ENCODE peak calls at places on chromosome 21, in eight cellular contexts. U is left kidney; F is GM12891; R is NCI-H460; Q is ELR; N is activated effector memory CD4-positive, alpha-beta T cell treated with anti-CD3 and anti-CD28 coated beads, Interleukin-2, amount 50 U/mL, for 16 hours; B is G401; H is RWPE1. L is an unnamed sample.

GRCh38 chr21:26969971-26970725 is 3.3 kb upstream of the ADAMTS5 start:
- DNase-seq in U (no peak), F (no peak), R (no peak), Q (peak; percentile 36), N (no peak), B (no peak), H (no peak), L (no peak)

GRCh38 chr21:45474323-45474950 is 67.8 kb downstream of the SLC19A1 start:
- DNase-seq in U (no peak), F (no peak), R (no peak), Q (peak; percentile 10), N (no peak), B (no peak), H (no peak), L (no peak)

GRCh38 chr21:25938673-25939395 is 204.1 kb downstream of the GABPA start:
- DNase-seq in U (no peak), F (no peak), R (no peak), Q (no peak), N (no peak), B (peak; percentile 66), H (no peak), L (no peak)

GRCh38 chr21:19731251-19731650 is 1267.0 kb upstream of the NCAM2 start:
- DNase-seq in U (no peak), F (no peak), R (peak; percentile 38), Q (no peak), N (no peak), B (no peak), H (no peak), L (no peak)

GRCh38 chr21:43768868-43769167 is 7.3 kb downstream of the CSTB start:
- DNase-seq in U (no peak), F (no peak), R (no peak), Q (no peak), N (no peak), B (peak; percentile 75), H (no peak), L (no peak)

GRCh38 chr21:39224930-39225329 is 41.7 kb upstream of the PSMG1 start:
- DNase-seq in U (no peak), F (no peak), R (no peak), Q (no peak), N (no peak), B (no peak), H (no peak), L (no peak)

GRCh38 chr21:44618909-44619308 is 7.0 kb downstream of the KRTAP10-8 start:
- DNase-seq in U (no peak), F (no peak), R (no peak), Q (no peak), N (peak; percentile 86), B (no peak), H (no peak), L (peak; percentile 22)

GRCh38 chr21:41926068-41926806 is 27.6 kb downstream of the C2CD2 start:
- DNase-seq in U (peak; percentile 58), F (no peak), R (no peak), Q (peak; percentile 37), N (peak; percentile 65), B (peak; percentile 4), H (peak; percentile 65), L (no peak)

GRCh38 chr21:21813934-21814333 is 815.7 kb downstream of the NCAM2 start:
- DNase-seq in U (no peak), F (no peak), R (no peak), Q (no peak), N (no peak), B (no peak), H (no peak), L (no peak)

GRCh38 chr21:30340714-30341573 is 3.5 kb upstream of the KRTAP27-1 start:
- DNase-seq in U (peak; percentile 74), F (peak; percentile 1), R (peak; percentile 32), Q (peak; percentile 23), N (peak; percentile 71), B (peak; percentile 8), H (peak; percentile 56), L (peak; percentile 4)

GRCh38 chr21:46099476-46099875 is 1.6 kb downstream of the COL6A2 start:
- DNase-seq in U (peak; percentile 45), F (peak; percentile 10), R (no peak), Q (peak; percentile 54), N (no peak), B (no peak), H (no peak), L (no peak)

GRCh38 chr21:46560568-46561447 is 44.1 kb downstream of the S100B start:
- DNase-seq in U (no peak), F (no peak), R (no peak), Q (no peak), N (peak; percentile 57), B (no peak), H (no peak), L (no peak)

GRCh38 chr21:18443686-18444085 is 40.1 kb upstream of the TMPRSS15 start:
- DNase-seq in U (no peak), F (no peak), R (no peak), Q (no peak), N (no peak), B (no peak), H (no peak), L (no peak)

GRCh38 chr21:38646213-38646837 is 148.0 kb upstream of the ERG start:
- DNase-seq in U (no peak), F (no peak), R (no peak), Q (peak; percentile 78), N (no peak), B (no peak), H (peak; percentile 90), L (peak; percentile 31)

GRCh38 chr21:30116474-30116873 is 50.1 kb downstream of the CLDN17 start:
- DNase-seq in U (no peak), F (no peak), R (no peak), Q (no peak), N (no peak), B (no peak), H (no peak), L (no peak)

GRCh38 chr21:21163904-21164303 is 165.7 kb downstream of the NCAM2 start:
- DNase-seq in U (peak; percentile 81), F (peak; percentile 5), R (peak; percentile 57), Q (peak; percentile 77), N (no peak), B (peak; percentile 51), H (peak; percentile 23), L (peak; percentile 6)

GRCh38 chr21:37461494-37461893 is 94.9 kb downstream of the DYRK1A start:
- DNase-seq in U (no peak), F (no peak), R (no peak), Q (peak; percentile 39), N (no peak), B (no peak), H (no peak), L (no peak)

GRCh38 chr21:20647603-20648002 is 350.6 kb upstream of the NCAM2 start:
- DNase-seq in U (no peak), F (no peak), R (no peak), Q (peak; percentile 61), N (no peak), B (no peak), H (peak; percentile 21), L (no peak)

GRCh38 chr21:39088831-39089380 is 94.3 kb downstream of the PSMG1 start:
- DNase-seq in U (no peak), F (no peak), R (no peak), Q (peak; percentile 83), N (no peak), B (no peak), H (peak; percentile 52), L (no peak)

GRCh38 chr21:31670065-31670464 is 10.6 kb downstream of the SOD1 start:
- DNase-seq in U (peak; percentile 43), F (no peak), R (no peak), Q (no peak), N (no peak), B (no peak), H (no peak), L (no peak)

GRCh38 chr21:44765231-44766013 is 36.2 kb downstream of the UBE2G2 start:
- DNase-seq in U (peak; percentile 43), F (no peak), R (no peak), Q (no peak), N (no peak), B (no peak), H (peak; percentile 45), L (no peak)

GRCh38 chr21:41170442-41170841 is 2.5 kb downstream of the BACE2 start:
- DNase-seq in U (peak; percentile 75), F (peak; percentile 35), R (peak; percentile 41), Q (peak; percentile 20), N (no peak), B (no peak), H (peak; percentile 44), L (peak; percentile 11)

GRCh38 chr21:41403331-41403730 is 22.7 kb upstream of the MX1 start:
- DNase-seq in U (peak; percentile 22), F (no peak), R (no peak), Q (no peak), N (no peak), B (peak; percentile 68), H (no peak), L (no peak)

GRCh38 chr21:27429612-27430361 is 462.9 kb upstream of the ADAMTS5 start:
- DNase-seq in U (no peak), F (no peak), R (no peak), Q (no peak), N (no peak), B (no peak), H (no peak), L (no peak)

GRCh38 chr21:34510148-34511142 is 1.6 kb downstream of the KCNE1 start:
- DNase-seq in U (peak; percentile 49), F (peak; percentile 68), R (peak; percentile 46), Q (peak; percentile 69), N (peak; percentile 76), B (peak; percentile 18), H (no peak), L (peak; percentile 66)

GRCh38 chr21:45937721-45938452 is 43.7 kb upstream of the COL6A1 start:
- DNase-seq in U (no peak), F (no peak), R (no peak), Q (no peak), N (no peak), B (no peak), H (no peak), L (no peak)

GRCh38 chr21:18204931-18205330 is 39.7 kb upstream of the CHODL start:
- DNase-seq in U (peak; percentile 2), F (no peak), R (no peak), Q (no peak), N (no peak), B (peak; percentile 2), H (no peak), L (no peak)

GRCh38 chr21:45572231-45572630 is 30.0 kb upstream of the SLC19A1 start:
- DNase-seq in U (no peak), F (no peak), R (no peak), Q (no peak), N (no peak), B (no peak), H (no peak), L (no peak)

GRCh38 chr21:38784458-38785266 is 21.1 kb upstream of the ETS2 start:
- DNase-seq in U (no peak), F (no peak), R (no peak), Q (no peak), N (no peak), B (no peak), H (no peak), L (no peak)

GRCh38 chr21:45439171-45439872 is 34.4 kb downstream of the COL18A1 start:
- DNase-seq in U (peak; percentile 91), F (peak; percentile 99), R (peak; percentile 48), Q (peak; percentile 90), N (peak; percentile 94), B (peak; percentile 75), H (peak; percentile 71), L (peak; percentile 82)

GRCh38 chr21:43767980-43768867 is 7.9 kb downstream of the CSTB start:
- DNase-seq in U (peak; percentile 48), F (no peak), R (peak; percentile 82), Q (peak; percentile 86), N (no peak), B (no peak), H (peak; percentile 81), L (no peak)

GRCh38 chr21:42489991-42490390 is 6.0 kb downstream of the RSPH1 start:
- DNase-seq in U (no peak), F (no peak), R (no peak), Q (no peak), N (no peak), B (no peak), H (no peak), L (no peak)

GRCh38 chr21:25171438-25171837 is 435.8 kb downstream of the MRPL39 start:
- DNase-seq in U (no peak), F (no peak), R (no peak), Q (peak; percentile 56), N (no peak), B (no peak), H (peak; percentile 8), L (no peak)

GRCh38 chr21:44917446-44918106 is 3.1 kb downstream of the ITGB2 start:
- DNase-seq in U (no peak), F (no peak), R (no peak), Q (no peak), N (no peak), B (no peak), H (no peak), L (no peak)